ENCODE peak calls at places on chromosome 6, in eight cellular contexts. One of them, this sample, is unnamed.

GRCh38 chr6:25535302-25536225 is 116.5 kb upstream of the SCGN start:
- DNase-seq in fibroblast of the aortic adventitia: no peak
- DNase-seq in nucleus accumbens: no peak
- DNase-seq in ACHN: no peak
- DNase-seq in A549: no peak
- DNase-seq in trophoblast cell: no peak
- DNase-seq in NCI-H526: no peak
- DNase-seq in right cardiac atrium: no peak
- DNase-seq in this sample: peak

GRCh38 chr6:122778961-122779671 is 400 bp upstream of the FABP7 start:
- DNase-seq in A549: no peak
- DNase-seq in fibroblast of the aortic adventitia: no peak
- DNase-seq in nucleus accumbens: peak
- DNase-seq in trophoblast cell: peak
- DNase-seq in right cardiac atrium: no peak
- DNase-seq in NCI-H526: no peak
- DNase-seq in ACHN: no peak
- DNase-seq in this sample: peak

GRCh38 chr6:169495601-169496000 is 206.2 kb downstream of the WDR27 start:
- DNase-seq in NCI-H526: no peak
- DNase-seq in right cardiac atrium: no peak
- DNase-seq in ACHN: no peak
- DNase-seq in nucleus accumbens: no peak
- DNase-seq in A549: no peak
- DNase-seq in trophoblast cell: no peak
- DNase-seq in fibroblast of the aortic adventitia: peak
- DNase-seq in this sample: no peak

GRCh38 chr6:54737247-54737646 is 109.3 kb upstream of the FAM83B start:
- DNase-seq in fibroblast of the aortic adventitia: no peak
- DNase-seq in nucleus accumbens: no peak
- DNase-seq in trophoblast cell: peak
- DNase-seq in right cardiac atrium: no peak
- DNase-seq in ACHN: no peak
- DNase-seq in A549: no peak
- DNase-seq in NCI-H526: no peak
- DNase-seq in this sample: peak

GRCh38 chr6:104604643-104605042 is 255.1 kb downstream of the HACE1 start:
- DNase-seq in A549: no peak
- DNase-seq in nucleus accumbens: no peak
- DNase-seq in right cardiac atrium: no peak
- DNase-seq in fibroblast of the aortic adventitia: no peak
- DNase-seq in ACHN: no peak
- DNase-seq in NCI-H526: no peak
- DNase-seq in trophoblast cell: no peak
- DNase-seq in this sample: no peak

GRCh38 chr6:30887901-30888300 is 3.6 kb downstream of the DDR1 start:
- DNase-seq in right cardiac atrium: no peak
- DNase-seq in nucleus accumbens: no peak
- DNase-seq in ACHN: no peak
- DNase-seq in trophoblast cell: no peak
- DNase-seq in NCI-H526: no peak
- DNase-seq in A549: no peak
- DNase-seq in fibroblast of the aortic adventitia: peak
- DNase-seq in this sample: no peak

GRCh38 chr6:22622390-22622789 is 53.0 kb downstream of the HDGFL1 start:
- DNase-seq in trophoblast cell: no peak
- DNase-seq in NCI-H526: no peak
- DNase-seq in A549: no peak
- DNase-seq in right cardiac atrium: no peak
- DNase-seq in fibroblast of the aortic adventitia: no peak
- DNase-seq in nucleus accumbens: no peak
- DNase-seq in ACHN: no peak
- DNase-seq in this sample: no peak

GRCh38 chr6:139943391-139943790 is 568.9 kb upstream of the CITED2 start:
- DNase-seq in nucleus accumbens: no peak
- DNase-seq in ACHN: peak
- DNase-seq in NCI-H526: no peak
- DNase-seq in trophoblast cell: peak
- DNase-seq in right cardiac atrium: no peak
- DNase-seq in A549: peak
- DNase-seq in fibroblast of the aortic adventitia: peak
- DNase-seq in this sample: peak

GRCh38 chr6:3490622-3490980 is 33.8 kb upstream of the SLC22A23 start:
- DNase-seq in nucleus accumbens: no peak
- DNase-seq in fibroblast of the aortic adventitia: peak
- DNase-seq in A549: no peak
- DNase-seq in ACHN: no peak
- DNase-seq in right cardiac atrium: no peak
- DNase-seq in trophoblast cell: no peak
- DNase-seq in NCI-H526: no peak
- DNase-seq in this sample: no peak

This sample was measured in SK-MEL-5.